ENCODE peak calls at places on chromosomes 12 and 14, in nine cellular contexts. Q is skeletal muscle cell; T is progenitor cell of endocrine pancreas; O is stimulated activated CD4-positive, alpha-beta T cell treated with anti-CD3 and anti-CD28 coated beads, Interleukin-15, amount 100 ng/mL, for 1 hour; Z is fibroblast of the aortic adventitia; U is B cell; I is NCI-H1436; J is NCI-H526 treated with DMSO at 0.1 percent for 48 hours; M is epithelial cell of proximal tubule. G is an unnamed sample.
A peak's percentile ranks its signal among the peaks of the same experiment; 100 is the strongest.

GRCh38 chr14:24425704-24426103 is 3.8 kb downstream of the CBLN3 start:
- DNase-seq in J (no peak), T (no peak), Q (peak; percentile 67), O (no peak), U (no peak), M (no peak), I (no peak), Z (peak; percentile 94), G (no peak)

GRCh38 chr12:89353188-89353822 is 1.0 kb upstream of the DUSP6 start:
- DNase-seq in I (peak; percentile 59), O (peak; percentile 26), J (peak; percentile 53), Z (no peak), U (peak; percentile 69), Q (no peak), M (no peak), T (peak; percentile 86), G (peak; percentile 6)

GRCh38 chr12:3242199-3242863 is 165.2 kb downstream of the TSPAN9 start:
- DNase-seq in M (no peak), O (no peak), T (no peak), U (no peak), J (no peak), Z (no peak), Q (no peak), I (no peak), G (no peak)

GRCh38 chr14:64734990-64735389 is 30.8 kb downstream of the PLEKHG3 start:
- DNase-seq in J (no peak), M (no peak), U (no peak), Q (no peak), O (no peak), I (peak; percentile 52), Z (no peak), T (no peak), G (no peak)

GRCh38 chr12:54370218-54370730 is 6.0 kb upstream of the GPR84 start:
- DNase-seq in Z (peak; percentile 85), J (peak; percentile 23), Q (peak; percentile 56), I (no peak), T (peak; percentile 77), U (no peak), O (no peak), M (no peak), G (peak; percentile 65)

GRCh38 chr12:14950982-14951746 is 10.2 kb downstream of the ARHGDIB start:
- DNase-seq in O (no peak), U (no peak), T (no peak), J (no peak), Z (no peak), Q (no peak), M (peak; percentile 52), I (no peak), G (no peak)

GRCh38 chr12:125121095-125121494 is 55.9 kb downstream of the AACS start:
- DNase-seq in Z (no peak), O (no peak), M (no peak), J (no peak), I (no peak), Q (no peak), U (no peak), T (no peak), G (no peak)

GRCh38 chr12:88781909-88782308 is 201.6 kb upstream of the KITLG start:
- DNase-seq in Z (peak; percentile 37), J (no peak), M (no peak), O (no peak), I (no peak), T (no peak), Q (no peak), U (no peak), G (no peak)

GRCh38 chr12:55829967-55830600 is 697 bp upstream of the DNAJC14 start:
- DNase-seq in Z (no peak), I (peak; percentile 23), J (peak; percentile 68), T (peak; percentile 34), Q (no peak), U (peak; percentile 45), O (peak; percentile 20), M (no peak), G (peak; percentile 47)

GRCh38 chr12:81369175-81369574 is 291.3 kb downstream of the ACSS3 start:
- DNase-seq in I (no peak), Q (no peak), M (no peak), O (no peak), U (no peak), T (no peak), J (no peak), Z (no peak), G (no peak)

GRCh38 chr14:74552623-74553022 is 59.1 kb downstream of the ISCA2 start:
- DNase-seq in M (no peak), O (no peak), I (no peak), Z (peak; percentile 55), U (no peak), J (no peak), Q (no peak), T (no peak), G (no peak)

GRCh38 chr12:6534914-6535696 is 788 bp downstream of the GAPDH start:
- DNase-seq in O (peak; percentile 68), Z (peak; percentile 69), J (peak; percentile 29), M (no peak), Q (no peak), I (peak; percentile 61), T (peak; percentile 65), U (peak; percentile 67), G (peak; percentile 80)

GRCh38 chr12:8980137-8980536 is 9.2 kb upstream of the KLRG1 start:
- DNase-seq in M (no peak), T (no peak), I (no peak), U (no peak), O (no peak), Q (no peak), Z (no peak), J (no peak), G (no peak)

GRCh38 chr14:53273671-53274072 is 120.5 kb upstream of the DDHD1 start:
- DNase-seq in I (no peak), T (no peak), U (no peak), Z (peak; percentile 9), J (no peak), M (no peak), Q (peak; percentile 23), O (no peak), G (no peak)

G was measured in GM12865.